ENCODE peak calls at places on chromosomes 4 and X, in four cellular contexts. H, O, N and I are unnamed samples.

GRCh38 chrX:43733699-43734098 is 77.6 kb downstream of the MAOA start:
- DNase-seq in H (no peak), O (no peak), N (no peak), I (no peak)

GRCh38 chr4:75142377-75142776 is 209.5 kb downstream of the PARM1 start:
- DNase-seq in N (no peak), H (no peak), O (no peak), I (no peak)

GRCh38 chr4:135508006-135508714 is 1306.6 kb upstream of the PABPC4L start:
- DNase-seq in O (peak), H (no peak), N (no peak), I (no peak)

GRCh38 chr4:23613782-23614181 is 276.1 kb downstream of the PPARGC1A start:
- DNase-seq in H (no peak), N (no peak), O (no peak), I (peak)

GRCh38 chrX:139382529-139382928 is 148.0 kb upstream of the F9 start:
- DNase-seq in H (no peak), O (no peak), N (peak), I (no peak)

GRCh38 chr4:38734886-38735285 is 47.9 kb downstream of the TLR10 start:
- DNase-seq in H (no peak), N (no peak), O (no peak), I (no peak)

GRCh38 chr4:147334478-147334877 is 146.4 kb upstream of the EDNRA start:
- DNase-seq in N (no peak), O (peak), H (no peak), I (no peak)

GRCh38 chrX:39017716-39018115 is 216.5 kb downstream of the MID1IP1 start:
- DNase-seq in N (no peak), H (no peak), O (no peak), I (no peak)

GRCh38 chrX:110569506-110569905 is 210.9 kb downstream of the RTL9 start:
- DNase-seq in O (no peak), H (no peak), N (no peak), I (no peak)

GRCh38 chr4:74045247-74045646 is 6.8 kb upstream of the CXCL3 start:
- DNase-seq in H (no peak), O (no peak), N (no peak), I (no peak)

GRCh38 chr4:86831262-86832090 is 17.7 kb downstream of the SLC10A6 start:
- DNase-seq in N (no peak), H (no peak), O (peak), I (no peak)

GRCh38 chrX:131762802-131763234 is 218.9 kb downstream of the OR13H1 start:
- DNase-seq in O (no peak), N (no peak), H (peak), I (peak)

GRCh38 chrX:150635952-150636351 is 57.2 kb upstream of the MTMR1 start:
- DNase-seq in N (no peak), O (peak), H (no peak), I (no peak)

GRCh38 chrX:19852014-19853005 is 35.1 kb downstream of the SH3KBP1 start:
- DNase-seq in H (no peak), O (peak), N (no peak), I (no peak)

GRCh38 chr4:43763029-43763610 is 685.5 kb downstream of the KCTD8 start:
- DNase-seq in N (no peak), O (no peak), H (no peak), I (peak)

GRCh38 chr4:8281519-8282133 is 12.1 kb downstream of the HTRA3 start:
- DNase-seq in O (peak), N (no peak), H (no peak), I (no peak)

GRCh38 chr4:99564921-99565320 is 1.1 kb upstream of the TRMT10A start:
- DNase-seq in N (no peak), O (no peak), H (no peak), I (peak)

GRCh38 chr4:183100827-183101226 is 1.8 kb downstream of the WWC2 start:
- DNase-seq in H (no peak), N (no peak), O (no peak), I (no peak)

GRCh38 chr4:152257601-152258066 is 278.3 kb downstream of the FBXW7 start:
- DNase-seq in H (no peak), O (peak), N (no peak), I (no peak)

GRCh38 chr4:95591278-95591677 is 42.5 kb upstream of the UNC5C start:
- DNase-seq in H (no peak), O (no peak), N (no peak), I (no peak)

GRCh38 chr4:117699595-117699994 is 334.7 kb upstream of the NDST3 start:
- DNase-seq in H (no peak), N (no peak), O (no peak), I (no peak)
- H3K27ac ChIP-seq in H (no peak), N (no peak), O (no peak), I (no peak)

DNA sequence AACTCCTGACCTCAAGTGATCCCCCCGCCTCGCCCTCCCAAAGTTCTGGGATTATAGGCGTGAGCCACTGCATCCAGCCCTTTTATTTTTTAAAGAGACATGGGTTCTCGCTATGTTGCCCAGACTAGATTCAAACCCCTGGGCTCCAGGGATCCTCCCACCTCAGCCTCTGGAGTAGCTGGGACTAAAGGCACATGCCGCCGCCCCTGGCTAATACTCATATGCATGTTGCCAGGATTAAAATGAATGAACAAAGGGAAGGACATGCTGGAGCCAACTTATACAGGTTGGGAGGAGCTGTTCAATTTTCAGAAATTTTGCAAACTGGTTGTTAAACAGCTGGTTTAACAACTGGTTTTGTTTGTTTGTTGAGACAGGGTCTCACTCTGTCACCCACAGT is 1.4 kb upstream of the FTSJ1 start:
- DNase-seq in O (no peak), N (no peak), H (no peak), I (no peak)
- H3K27ac ChIP-seq in O (no peak), N (no peak), H (no peak), I (peak)

GRCh38 chr4:15297344-15297743 is 130.5 kb upstream of the C1QTNF7 start:
- DNase-seq in N (no peak), H (no peak), O (no peak), I (no peak)

GRCh38 chr4:15299627-15300026 is 128.2 kb upstream of the C1QTNF7 start:
- DNase-seq in O (no peak), N (no peak), H (no peak), I (no peak)

DNA sequence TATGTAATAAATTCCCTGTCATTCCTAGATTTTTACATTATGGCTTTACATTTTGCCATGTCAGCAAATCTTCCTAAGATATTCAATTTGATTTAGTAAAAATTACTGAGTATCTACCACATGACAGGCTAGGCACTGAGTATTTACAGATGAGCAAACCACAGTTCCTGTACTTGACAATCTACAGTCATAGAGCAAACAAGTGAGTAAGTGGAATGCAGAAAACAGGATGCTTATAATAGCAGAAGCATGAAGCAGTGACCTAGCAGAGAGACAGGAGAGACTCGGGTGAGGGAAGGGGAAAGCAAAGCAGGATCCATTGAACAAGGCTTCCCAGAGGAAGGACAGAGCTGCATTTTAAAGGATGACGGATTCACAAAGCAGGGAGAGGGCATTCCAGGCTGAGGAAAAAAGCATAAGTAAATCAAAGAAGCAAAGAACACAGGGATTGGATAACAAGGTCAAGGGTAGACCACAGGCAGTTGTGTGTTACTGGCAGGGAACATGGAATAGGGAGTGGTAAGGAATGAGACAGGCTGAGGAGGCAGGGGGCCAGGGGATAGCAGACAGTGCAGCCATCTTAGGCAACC is 124.7 kb upstream of the C1QTNF7 start:
- DNase-seq in H (no peak), O (peak), N (no peak), I (no peak)
- H3K27ac ChIP-seq in H (no peak), O (no peak), N (no peak), I (no peak)

DNA sequence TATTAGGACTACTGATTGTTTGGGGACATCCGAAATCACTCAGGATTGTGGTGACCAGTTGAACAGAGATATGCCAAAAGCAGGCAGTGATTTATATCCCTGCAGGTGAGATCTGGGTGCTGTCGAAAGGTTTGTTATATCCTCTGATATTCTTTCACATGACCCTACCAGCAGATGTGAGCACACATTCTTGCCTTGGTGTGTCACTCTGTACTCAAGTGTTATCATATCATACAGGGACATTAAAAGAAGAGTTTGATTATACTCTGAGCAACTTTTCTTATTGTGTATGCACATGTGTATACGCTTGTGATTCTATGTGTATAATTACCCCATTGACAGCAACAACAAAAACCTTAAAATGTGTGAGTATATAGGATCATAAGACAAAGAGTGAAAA is 381.2 kb upstream of the IGFBP7 start:
- DNase-seq in O (no peak), H (no peak), N (no peak), I (no peak)
- H3K27ac ChIP-seq in O (no peak), H (no peak), N (no peak), I (no peak)

DNA sequence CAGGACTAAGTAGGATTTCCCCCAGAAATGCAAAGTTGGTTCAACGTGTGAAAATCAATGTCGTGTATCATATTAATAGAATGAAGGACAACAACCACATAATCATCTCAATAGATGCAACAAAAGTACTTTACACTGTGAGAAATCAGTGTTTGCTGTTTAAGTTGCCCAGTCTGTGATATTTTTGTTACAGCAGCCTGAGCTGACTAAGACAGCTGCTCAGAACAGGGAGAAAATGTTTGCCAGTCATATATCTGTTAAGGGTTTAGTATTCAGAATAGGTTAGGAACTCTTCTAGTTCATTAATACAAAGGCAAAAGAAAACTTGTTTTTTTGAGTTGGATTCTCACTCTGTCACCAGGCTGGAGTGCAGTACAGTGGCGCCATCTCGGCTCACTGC is 12.5 kb downstream of the MAEA start:
- DNase-seq in N (no peak), H (no peak), O (no peak), I (no peak)
- H3K27ac ChIP-seq in N (no peak), H (no peak), O (no peak), I (peak)

GRCh38 chr4:83572848-83573247 is 36.9 kb downstream of the GPAT3 start:
- DNase-seq in H (no peak), O (no peak), N (no peak), I (no peak)
- H3K27ac ChIP-seq in H (no peak), O (no peak), N (no peak), I (no peak)

GRCh38 chr4:15779336-15779735 is 1.2 kb downstream of the CD38 start:
- DNase-seq in H (peak), O (peak), N (peak), I (no peak)
- H3K27ac ChIP-seq in H (peak), O (no peak), N (no peak), I (no peak)

GRCh38 chrX:133984857-133985163 is 584 bp downstream of the GPC3 start:
- DNase-seq in H (no peak), N (peak), O (no peak), I (no peak)

GRCh38 chrX:133986008-133986683 is 752 bp upstream of the GPC3 start:
- DNase-seq in H (no peak), N (no peak), O (no peak), I (no peak)

GRCh38 chrX:133987188-133987587 is 1.8 kb upstream of the GPC3 start:
- DNase-seq in H (no peak), N (no peak), O (no peak), I (no peak)

GRCh38 chrX:133983974-133984578 is 1.3 kb downstream of the GPC3 start:
- DNase-seq in H (no peak), O (no peak), N (peak), I (no peak)

GRCh38 chrX:133985164-133986007 is at the start of gene GPC3:
- DNase-seq in H (no peak), N (peak), O (peak), I (no peak)
- H3K27ac ChIP-seq in H (no peak), N (no peak), O (peak), I (no peak)